ENCODE peak calls at places on chromosome 17, in seven cellular contexts. T is suprapubic skin, H is GM10248, C is gastrocnemius medialis, B is EH, G is dermis microvascular lymphatic vessel endothelial cell, Y is NCI-H2107. K is an unnamed sample.

GRCh38 chr17:38729886-38730525 is at the start of gene CISD3:
- DNase-seq in T (peak), H (peak), C (peak), B (peak), G (no peak), Y (peak), K (peak)

GRCh38 chr17:68238488-68238887 is 9.4 kb upstream of the AMZ2 start:
- DNase-seq in T (no peak), H (no peak), C (no peak), B (no peak), G (no peak), Y (no peak), K (no peak)

GRCh38 chr17:7612294-7612640 is 2.4 kb downstream of the FXR2 start:
- DNase-seq in T (no peak), H (no peak), C (no peak), B (peak), G (no peak), Y (no peak), K (no peak)

GRCh38 chr17:18993876-18994275 is 10.7 kb downstream of the FAM83G start:
- DNase-seq in T (no peak), H (no peak), C (no peak), B (peak), G (no peak), Y (no peak), K (no peak)

GRCh38 chr17:30716461-30717289 is 107.8 kb downstream of the CRLF3 start:
- DNase-seq in T (no peak), H (peak), C (no peak), B (peak), G (no peak), Y (no peak), K (no peak)

GRCh38 chr17:83204230-83204725 is 124.9 kb downstream of the METRNL start:
- DNase-seq in T (no peak), H (no peak), C (no peak), B (peak), G (no peak), Y (no peak), K (no peak)

GRCh38 chr17:64491034-64491860 is 5.6 kb downstream of the POLG2 start:
- DNase-seq in T (no peak), H (no peak), C (no peak), B (peak), G (peak), Y (no peak), K (no peak)

GRCh38 chr17:71975331-71975801 is 145.5 kb upstream of the SOX9 start:
- DNase-seq in T (peak), H (no peak), C (peak), B (peak), G (no peak), Y (no peak), K (no peak)

GRCh38 chr17:7260601-7261376 is 1.5 kb downstream of the CLDN7 start:
- DNase-seq in T (no peak), H (no peak), C (no peak), B (no peak), G (no peak), Y (peak), K (peak)

GRCh38 chr17:37706446-37706845 is 38.4 kb downstream of the HNF1B start:
- DNase-seq in T (no peak), H (no peak), C (no peak), B (no peak), G (no peak), Y (no peak), K (no peak)

GRCh38 chr17:2064147-2064489 is 9.2 kb downstream of the HIC1 start:
- DNase-seq in T (no peak), H (no peak), C (no peak), B (peak), G (no peak), Y (no peak), K (no peak)

GRCh38 chr17:76428511-76428910 is 24.4 kb downstream of the UBE2O start:
- DNase-seq in T (no peak), H (no peak), C (no peak), B (peak), G (no peak), Y (no peak), K (no peak)

GRCh38 chr17:69246726-69247375 is 18.2 kb upstream of the ABCA10 start:
- DNase-seq in T (no peak), H (peak), C (no peak), B (peak), G (peak), Y (no peak), K (no peak)

GRCh38 chr17:78826836-78827509 is 13.6 kb downstream of the USP36 start:
- DNase-seq in T (no peak), H (no peak), C (peak), B (no peak), G (no peak), Y (no peak), K (no peak)

GRCh38 chr17:46191332-46192210 is 1.7 kb downstream of the KANSL1 start:
- DNase-seq in T (no peak), H (peak), C (peak), B (peak), G (no peak), Y (no peak), K (no peak)

GRCh38 chr17:49984283-49984682 is 10.7 kb downstream of the DLX3 start:
- DNase-seq in T (no peak), H (no peak), C (no peak), B (no peak), G (no peak), Y (no peak), K (no peak)

K was measured in GM12891.